ENCODE peak calls at places on chromosomes 5 and 9, in seven cellular contexts. One of them, this sample, is unnamed.

GRCh38 chr5:107671742-107672211 is 1.0 kb upstream of the EFNA5 start:
- DNase-seq in GM12878: no peak
- DNase-seq in SK-N-SH: peak
- DNase-seq in HepG2: no peak
- DNase-seq in K562: no peak
- DNase-seq in GM12892: peak
- DNase-seq in GM12891: peak
- DNase-seq in this sample: no peak

GRCh38 chr5:141680751-141681201 is 1.3 kb downstream of the ARAP3 start:
- DNase-seq in GM12892: no peak
- DNase-seq in GM12878: no peak
- DNase-seq in K562: peak
- DNase-seq in HepG2: peak
- DNase-seq in GM12891: no peak
- DNase-seq in SK-N-SH: peak
- DNase-seq in this sample: peak

GRCh38 chr9:69131682-69132081 is 42.4 kb upstream of the TJP2 start:
- DNase-seq in HepG2: peak
- DNase-seq in GM12878: no peak
- DNase-seq in GM12891: no peak
- DNase-seq in K562: no peak
- DNase-seq in GM12892: no peak
- DNase-seq in SK-N-SH: no peak
- DNase-seq in this sample: no peak

GRCh38 chr5:118752568-118752967 is 235.8 kb downstream of the DTWD2 start:
- DNase-seq in K562: no peak
- DNase-seq in GM12878: no peak
- DNase-seq in GM12891: no peak
- DNase-seq in SK-N-SH: no peak
- DNase-seq in HepG2: no peak
- DNase-seq in GM12892: no peak
- DNase-seq in this sample: no peak

GRCh38 chr9:117775576-117775975 is 71.4 kb downstream of the TLR4 start:
- DNase-seq in K562: no peak
- DNase-seq in SK-N-SH: no peak
- DNase-seq in HepG2: no peak
- DNase-seq in GM12891: no peak
- DNase-seq in GM12892: no peak
- DNase-seq in GM12878: no peak
- DNase-seq in this sample: no peak

GRCh38 chr9:128972956-128973355 is 25.5 kb downstream of the NUP188 start:
- DNase-seq in SK-N-SH: no peak
- DNase-seq in GM12892: no peak
- DNase-seq in GM12891: no peak
- DNase-seq in GM12878: no peak
- DNase-seq in HepG2: no peak
- DNase-seq in K562: no peak
- DNase-seq in this sample: no peak

GRCh38 chr5:115194671-115195070 is 25.0 kb upstream of the TRIM36 start:
- DNase-seq in GM12892: no peak
- DNase-seq in GM12878: no peak
- DNase-seq in SK-N-SH: peak
- DNase-seq in GM12891: no peak
- DNase-seq in HepG2: peak
- DNase-seq in K562: no peak
- DNase-seq in this sample: no peak

GRCh38 chr9:19481971-19482404 is 73.2 kb downstream of the ACER2 start:
- DNase-seq in GM12878: no peak
- DNase-seq in HepG2: no peak
- DNase-seq in SK-N-SH: no peak
- DNase-seq in GM12892: no peak
- DNase-seq in GM12891: no peak
- DNase-seq in K562: no peak
- DNase-seq in this sample: no peak

GRCh38 chr9:77194423-77194822 is 17.1 kb downstream of the VPS13A start:
- DNase-seq in GM12892: no peak
- DNase-seq in GM12878: no peak
- DNase-seq in K562: no peak
- DNase-seq in HepG2: no peak
- DNase-seq in GM12891: no peak
- DNase-seq in SK-N-SH: no peak
- DNase-seq in this sample: no peak

GRCh38 chr9:84667571-84668203 is 1.8 kb upstream of the NTRK2 start:
- DNase-seq in GM12892: peak
- DNase-seq in HepG2: no peak
- DNase-seq in GM12878: no peak
- DNase-seq in K562: no peak
- DNase-seq in SK-N-SH: peak
- DNase-seq in GM12891: peak
- DNase-seq in this sample: no peak

GRCh38 chr9:69857131-69857530 is 36.5 kb downstream of the CFAP95 start:
- DNase-seq in SK-N-SH: no peak
- DNase-seq in K562: no peak
- DNase-seq in GM12878: no peak
- DNase-seq in HepG2: no peak
- DNase-seq in GM12891: no peak
- DNase-seq in GM12892: no peak
- DNase-seq in this sample: no peak

GRCh38 chr9:134174073-134174449 is 9.7 kb upstream of the RNU6ATAC start:
- DNase-seq in GM12878: no peak
- DNase-seq in GM12892: no peak
- DNase-seq in K562: no peak
- DNase-seq in SK-N-SH: no peak
- DNase-seq in HepG2: no peak
- DNase-seq in GM12891: no peak
- DNase-seq in this sample: no peak

GRCh38 chr5:73214921-73215490 is 42.0 kb downstream of the TMEM174 start:
- DNase-seq in GM12878: no peak
- DNase-seq in HepG2: no peak
- DNase-seq in SK-N-SH: no peak
- DNase-seq in GM12892: no peak
- DNase-seq in K562: no peak
- DNase-seq in GM12891: no peak
- DNase-seq in this sample: no peak

GRCh38 chr9:16100596-16101091 is 547.8 kb downstream of the CCDC171 start:
- DNase-seq in GM12891: no peak
- DNase-seq in GM12892: no peak
- DNase-seq in HepG2: no peak
- DNase-seq in K562: no peak
- DNase-seq in GM12878: no peak
- DNase-seq in SK-N-SH: no peak
- DNase-seq in this sample: peak

GRCh38 chr5:61631438-61631941 is 299.4 kb downstream of the ZSWIM6 start:
- DNase-seq in GM12878: no peak
- DNase-seq in SK-N-SH: no peak
- DNase-seq in GM12891: no peak
- DNase-seq in HepG2: no peak
- DNase-seq in GM12892: no peak
- DNase-seq in K562: no peak
- DNase-seq in this sample: no peak

GRCh38 chr9:117535439-117535838 is 120.6 kb upstream of the ASTN2 start:
- DNase-seq in SK-N-SH: no peak
- DNase-seq in GM12891: no peak
- DNase-seq in GM12892: no peak
- DNase-seq in GM12878: no peak
- DNase-seq in K562: no peak
- DNase-seq in HepG2: no peak
- DNase-seq in this sample: no peak

GRCh38 chr9:129111762-129112151 is 542 bp downstream of the PTPA start:
- DNase-seq in GM12891: peak
- DNase-seq in GM12878: no peak
- DNase-seq in GM12892: no peak
- DNase-seq in K562: peak
- DNase-seq in HepG2: peak
- DNase-seq in SK-N-SH: peak
- DNase-seq in this sample: no peak

GRCh38 chr5:103904651-103905050 is 342.1 kb upstream of the NUDT12 start:
- DNase-seq in HepG2: no peak
- DNase-seq in GM12891: no peak
- DNase-seq in GM12892: no peak
- DNase-seq in GM12878: no peak
- DNase-seq in K562: no peak
- DNase-seq in SK-N-SH: no peak
- DNase-seq in this sample: no peak

GRCh38 chr9:20640331-20641187 is 18.3 kb upstream of the MLLT3 start:
- DNase-seq in K562: no peak
- DNase-seq in SK-N-SH: peak
- DNase-seq in HepG2: no peak
- DNase-seq in GM12892: no peak
- DNase-seq in GM12878: peak
- DNase-seq in GM12891: no peak
- DNase-seq in this sample: no peak

GRCh38 chr9:106708147-106708838 is 154.7 kb upstream of the ZNF462 start:
- DNase-seq in GM12878: no peak
- DNase-seq in HepG2: no peak
- DNase-seq in GM12891: no peak
- DNase-seq in GM12892: no peak
- DNase-seq in K562: no peak
- DNase-seq in SK-N-SH: no peak
- DNase-seq in this sample: no peak

GRCh38 chr9:106707722-106708121 is 155.2 kb upstream of the ZNF462 start:
- DNase-seq in GM12891: no peak
- DNase-seq in K562: no peak
- DNase-seq in HepG2: no peak
- DNase-seq in GM12878: no peak
- DNase-seq in GM12892: no peak
- DNase-seq in SK-N-SH: no peak
- DNase-seq in this sample: no peak

GRCh38 chr9:106713206-106713605 is 149.8 kb upstream of the ZNF462 start:
- DNase-seq in SK-N-SH: no peak
- DNase-seq in GM12878: no peak
- DNase-seq in GM12891: no peak
- DNase-seq in K562: no peak
- DNase-seq in HepG2: no peak
- DNase-seq in GM12892: no peak
- DNase-seq in this sample: no peak

GRCh38 chr9:106716820-106717219 is 146.1 kb upstream of the ZNF462 start:
- DNase-seq in K562: no peak
- DNase-seq in HepG2: no peak
- DNase-seq in SK-N-SH: no peak
- DNase-seq in GM12878: no peak
- DNase-seq in GM12891: no peak
- DNase-seq in GM12892: no peak
- DNase-seq in this sample: no peak

DNA sequence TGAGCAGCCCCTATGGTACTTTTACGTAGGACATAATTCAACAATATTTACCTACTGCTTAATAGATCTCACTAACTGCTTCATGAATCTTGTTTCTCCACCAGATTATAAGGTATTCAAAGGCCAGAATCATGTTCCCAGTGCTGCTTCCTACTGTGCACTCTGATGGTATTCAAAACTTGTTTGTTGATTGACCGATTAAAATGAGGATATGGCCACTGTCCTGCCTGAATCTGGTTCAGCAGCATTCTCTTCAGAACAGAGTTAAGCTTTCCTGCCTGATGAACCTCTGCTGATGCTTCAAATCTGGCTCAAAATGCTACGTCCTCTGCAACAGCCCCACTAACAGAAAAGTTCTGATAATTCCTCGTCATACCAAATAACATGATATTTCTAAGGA is 150.7 kb upstream of the ZNF462 start:
- DNase-seq in HepG2: no peak
- DNase-seq in K562: no peak
- DNase-seq in GM12892: no peak
- DNase-seq in SK-N-SH: no peak
- DNase-seq in GM12891: no peak
- DNase-seq in GM12878: no peak
- DNase-seq in this sample: no peak
- TF ChIP-seq TAF1 in HepG2: no peak
- TF ChIP-seq TAF1 in K562: no peak
- TF ChIP-seq TAF1 in GM12892: no peak
- TF ChIP-seq TAF1 in SK-N-SH: no peak
- TF ChIP-seq TAF1 in GM12891: no peak
- TF ChIP-seq TAF1 in GM12878: no peak
- TF ChIP-seq TAF1 in this sample: no peak

GRCh38 chr5:10553476-10553875 is 10.4 kb upstream of the ANKRD33B start:
- DNase-seq in GM12878: no peak
- DNase-seq in GM12891: no peak
- DNase-seq in K562: peak
- DNase-seq in HepG2: no peak
- DNase-seq in SK-N-SH: no peak
- DNase-seq in GM12892: no peak
- DNase-seq in this sample: no peak
- TF ChIP-seq POLR2AphosphoS5 in GM12878: no peak
- TF ChIP-seq POLR2AphosphoS5 in GM12891: no peak
- TF ChIP-seq POLR2AphosphoS5 in K562: no peak
- TF ChIP-seq POLR2AphosphoS5 in HepG2: no peak
- TF ChIP-seq POLR2AphosphoS5 in SK-N-SH: no peak
- TF ChIP-seq POLR2AphosphoS5 in GM12892: no peak
- TF ChIP-seq POLR2AphosphoS5 in this sample: no peak

DNA sequence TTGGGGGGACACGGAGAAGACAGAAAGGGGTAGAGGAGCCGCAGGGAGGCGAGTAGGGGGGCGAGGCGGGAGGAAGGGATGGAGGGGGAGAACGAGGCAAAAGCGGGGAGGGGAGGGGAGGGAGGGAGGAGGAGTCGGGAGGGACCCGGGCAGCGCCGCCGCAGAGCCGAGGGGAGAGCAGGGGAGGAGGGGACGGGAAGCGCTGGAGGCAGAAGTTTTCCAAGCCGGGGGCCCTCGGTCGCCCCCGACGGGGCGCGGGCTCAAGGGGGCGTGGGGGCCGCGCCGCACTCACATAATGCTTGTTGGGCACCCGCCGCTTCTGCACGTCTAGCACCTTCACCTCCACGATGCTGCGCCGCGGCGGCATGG is 355 bp downstream of the SH3PXD2B start:
- DNase-seq in K562: no peak
- DNase-seq in GM12892: no peak
- DNase-seq in SK-N-SH: peak
- DNase-seq in GM12878: no peak
- DNase-seq in GM12891: no peak
- DNase-seq in HepG2: no peak
- DNase-seq in this sample: no peak
- TF ChIP-seq TAF1 in K562: no peak
- TF ChIP-seq TAF1 in GM12892: no peak
- TF ChIP-seq TAF1 in SK-N-SH: no peak
- TF ChIP-seq TAF1 in GM12878: no peak
- TF ChIP-seq TAF1 in GM12891: no peak
- TF ChIP-seq TAF1 in HepG2: no peak
- TF ChIP-seq TAF1 in this sample: no peak

GRCh38 chr5:76403963-76404693 is 1.0 kb downstream of the IQGAP2 start:
- DNase-seq in HepG2: peak
- DNase-seq in GM12878: peak
- DNase-seq in GM12892: no peak
- DNase-seq in K562: peak
- DNase-seq in GM12891: peak
- DNase-seq in SK-N-SH: no peak
- DNase-seq in this sample: peak

GRCh38 chr5:76401801-76402250 is 1.3 kb upstream of the IQGAP2 start:
- DNase-seq in HepG2: no peak
- DNase-seq in K562: no peak
- DNase-seq in GM12892: no peak
- DNase-seq in SK-N-SH: no peak
- DNase-seq in GM12878: peak
- DNase-seq in GM12891: no peak
- DNase-seq in this sample: no peak

GRCh38 chr5:76402251-76402879 is 720 bp upstream of the IQGAP2 start:
- DNase-seq in GM12892: peak
- DNase-seq in K562: peak
- DNase-seq in HepG2: peak
- DNase-seq in GM12891: peak
- DNase-seq in SK-N-SH: peak
- DNase-seq in GM12878: peak
- DNase-seq in this sample: no peak

GRCh38 chr5:76403713-76403962 is 553 bp downstream of the IQGAP2 start:
- DNase-seq in K562: no peak
- DNase-seq in GM12892: peak
- DNase-seq in HepG2: no peak
- DNase-seq in SK-N-SH: peak
- DNase-seq in GM12878: no peak
- DNase-seq in GM12891: no peak
- DNase-seq in this sample: peak

GRCh38 chr5:76402880-76403712 is at the start of gene IQGAP2:
- DNase-seq in SK-N-SH: peak
- DNase-seq in GM12878: no peak
- DNase-seq in GM12891: peak
- DNase-seq in GM12892: peak
- DNase-seq in HepG2: peak
- DNase-seq in K562: peak
- DNase-seq in this sample: no peak
- TF ChIP-seq POLR2AphosphoS5 in SK-N-SH: no peak
- TF ChIP-seq POLR2AphosphoS5 in GM12878: no peak
- TF ChIP-seq POLR2AphosphoS5 in GM12891: peak
- TF ChIP-seq POLR2AphosphoS5 in GM12892: no peak
- TF ChIP-seq POLR2AphosphoS5 in HepG2: peak
- TF ChIP-seq POLR2AphosphoS5 in K562: peak
- TF ChIP-seq POLR2AphosphoS5 in this sample: no peak

This sample was measured in H1.